ENCODE peak calls at places on chromosomes 16 and 17, in four cellular contexts. W is mesendoderm; Q is stimulated activated CD4-positive, alpha-beta T cell treated with anti-CD3 and anti-CD28 coated beads, Interleukin-2, amount 100 ng/mL, for 48 hours; D is astrocyte of the cerebellum. T is an unnamed sample.

GRCh38 chr16:26816266-26816665 is 250.5 kb upstream of the C16orf82 start:
- DNase-seq in W (no peak), Q (no peak), D (no peak), T (no peak)

GRCh38 chr16:84308120-84308519 is 13.4 kb downstream of the WFDC1 start:
- DNase-seq in W (peak; percentile 75), Q (peak; percentile 10), D (no peak), T (no peak)

GRCh38 chr16:23508589-23509440 is 1.5 kb downstream of the GGA2 start:
- DNase-seq in W (peak; percentile 84), Q (no peak), D (no peak), T (no peak)

GRCh38 chr16:72312862-72313261 is 140.9 kb upstream of the PMFBP1 start:
- DNase-seq in W (no peak), Q (no peak), D (no peak), T (no peak)

GRCh38 chr17:63039899-63040602 is 74.0 kb downstream of the TANC2 start:
- DNase-seq in W (no peak), Q (no peak), D (peak; percentile 15), T (no peak)

GRCh38 chr17:39270923-39271322 is 45.2 kb upstream of the STAC2 start:
- DNase-seq in W (peak; percentile 32), Q (no peak), D (peak; percentile 11), T (peak; percentile 62)

GRCh38 chr17:56914641-56915263 is 903 bp upstream of the TRIM25 start:
- DNase-seq in W (no peak), Q (no peak), D (no peak), T (no peak)

GRCh38 chr17:70654706-70655105 is 485.4 kb downstream of the KCNJ2 start:
- DNase-seq in W (no peak), Q (no peak), D (no peak), T (no peak)

GRCh38 chr17:42522263-42522790 is 13.7 kb upstream of the NAGLU start:
- DNase-seq in W (no peak), Q (no peak), D (no peak), T (no peak)

GRCh38 chr17:30251931-30252330 is 16.4 kb upstream of the SLC6A4 start:
- DNase-seq in W (no peak), Q (no peak), D (no peak), T (no peak)

GRCh38 chr17:44130693-44131349 is 7.4 kb upstream of the HDAC5 start:
- DNase-seq in W (no peak), Q (no peak), D (no peak), T (no peak)

T was measured in skeletal muscle cell.